ENCODE peak calls at places on chromosomes 6 and 20, in nine cellular contexts. V is stimulated activated CD4-positive, alpha-beta T cell treated with anti-CD3 and anti-CD28 coated beads, Interleukin-1b, Interleukin-23, amount 100 ng/mL, for 1 hour; Z is adrenal gland; A is NCI-H2171; S is left ventricle myocardium inferior; Y is iris pigment epithelial cell; J is cardiac muscle cell; Q is SK-N-SH; R is activated naive CD4-positive, alpha-beta T cell treated with anti-CD3 and anti-CD28 coated beads, Interleukin-2, amount 50 U/mL, for 72 hours. B is an unnamed sample.

GRCh38 chr20:38231786-38232130 is 28.8 kb downstream of the KIAA1755 start:
- DNase-seq in A (no peak), Q (no peak), R (no peak), J (no peak), Y (peak; percentile 74), Z (no peak), S (peak; percentile 55), V (no peak), B (no peak)

GRCh38 chr20:43243672-43244269 is 54.1 kb upstream of the PTPRT start:
- DNase-seq in R (no peak), Z (no peak), Q (peak; percentile 47), J (peak; percentile 13), Y (no peak), V (no peak), A (no peak), S (no peak), B (no peak)

GRCh38 chr6:32086661-32087573 is 22.2 kb downstream of the TNXB start:
- DNase-seq in Q (no peak), Y (peak; percentile 76), Z (peak; percentile 64), S (no peak), R (peak; percentile 79), V (no peak), J (peak; percentile 10), A (no peak), B (no peak)

GRCh38 chr6:150813319-150813992 is 52.0 kb upstream of the MTHFD1L start:
- DNase-seq in S (no peak), Z (no peak), A (no peak), J (no peak), Q (no peak), V (peak; percentile 3), Y (peak; percentile 32), R (no peak), B (no peak)

GRCh38 chr20:10794765-10795164 is 121.0 kb upstream of the JAG1 start:
- DNase-seq in S (no peak), R (no peak), Y (no peak), Q (no peak), V (no peak), Z (no peak), A (no peak), J (no peak), B (no peak)

GRCh38 chr20:32446301-32447100 is 88.4 kb downstream of the ASXL1 start:
- DNase-seq in A (no peak), V (no peak), Q (no peak), Y (no peak), J (no peak), S (no peak), R (peak; percentile 51), Z (no peak), B (no peak)

GRCh38 chr6:39144804-39145203 is 29.8 kb upstream of the SAYSD1 start:
- DNase-seq in J (no peak), Y (no peak), A (no peak), R (no peak), V (no peak), Q (no peak), Z (no peak), S (no peak), B (no peak)

GRCh38 chr6:54031194-54031593 is 80.0 kb upstream of the MLIP start:
- DNase-seq in Y (peak; percentile 35), R (no peak), Q (no peak), J (no peak), Z (peak; percentile 85), S (no peak), A (no peak), V (no peak), B (no peak)

GRCh38 chr20:47453167-47453782 is 48.4 kb upstream of the NCOA3 start:
- DNase-seq in A (no peak), Z (no peak), J (no peak), R (peak; percentile 64), V (no peak), Y (peak; percentile 93), Q (no peak), S (no peak), B (no peak)

GRCh38 chr6:135583256-135583758 is 85.8 kb upstream of the AHI1 start:
- DNase-seq in S (no peak), Z (no peak), R (no peak), A (no peak), V (no peak), Y (peak; percentile 68), Q (no peak), J (no peak), B (no peak)

GRCh38 chr6:90417385-90417784 is 120.7 kb upstream of the BACH2 start:
- DNase-seq in S (no peak), R (no peak), Y (no peak), Z (no peak), J (peak; percentile 55), Q (no peak), V (no peak), A (no peak), B (no peak)

GRCh38 chr20:37885593-37886507 is 17.1 kb upstream of the VSTM2L start:
- DNase-seq in A (no peak), Q (peak; percentile 46), Y (no peak), R (no peak), J (no peak), Z (no peak), V (no peak), S (no peak), B (no peak)

GRCh38 chr6:151240861-151241642 is 1.3 kb downstream of the AKAP12 start:
- DNase-seq in Z (peak; percentile 25), Q (peak; percentile 81), J (peak; percentile 69), Y (peak; percentile 82), S (peak; percentile 38), A (peak; percentile 55), V (no peak), R (no peak), B (peak; percentile 33)

GRCh38 chr6:803191-803977 is 110.4 kb upstream of the EXOC2 start:
- DNase-seq in A (no peak), R (no peak), J (no peak), S (no peak), V (no peak), Q (no peak), Y (no peak), Z (no peak), B (no peak)

GRCh38 chr6:155452576-155452975 is 3.1 kb downstream of the NOX3 start:
- DNase-seq in A (no peak), R (no peak), Y (no peak), Q (no peak), S (no peak), Z (no peak), J (no peak), V (no peak), B (no peak)

GRCh38 chr20:32804022-32804715 is 15.6 kb upstream of the MAPRE1 start:
- DNase-seq in Z (peak; percentile 62), Q (no peak), Y (no peak), S (no peak), R (no peak), V (no peak), A (no peak), J (no peak), B (no peak)

GRCh38 chr6:37049990-37050853 is 44.8 kb downstream of the FGD2 start:
- DNase-seq in J (no peak), R (peak; percentile 81), Z (peak; percentile 73), Q (no peak), Y (no peak), A (no peak), S (peak; percentile 67), V (peak; percentile 30), B (no peak)

GRCh38 chr20:1718604-1719384 is 61.2 kb upstream of the SIRPG start:
- DNase-seq in Z (peak; percentile 84), R (no peak), S (no peak), Q (no peak), Y (no peak), A (no peak), V (no peak), J (no peak), B (no peak)

GRCh38 chr6:108114861-108115597 is 40.5 kb upstream of the OSTM1 start:
- DNase-seq in Z (peak; percentile 80), J (peak; percentile 48), V (no peak), S (peak; percentile 64), Q (peak; percentile 80), R (no peak), A (no peak), Y (peak; percentile 83), B (peak; percentile 26)

GRCh38 chr6:133767571-133767970 is 121.3 kb upstream of the TCF21 start:
- DNase-seq in R (no peak), S (no peak), A (no peak), Z (no peak), J (no peak), Y (no peak), Q (no peak), V (no peak), B (no peak)

GRCh38 chr6:159874475-159874874 is 16.3 kb upstream of the MAS1 start:
- DNase-seq in Y (peak; percentile 21), A (no peak), S (peak; percentile 65), Q (no peak), V (no peak), Z (no peak), J (no peak), R (no peak), B (no peak)

B was measured in amygdala.